ENCODE peak calls at places on chromosome 2, in eight cellular contexts. F is RWPE2; J is psoas muscle; X is activated naive CD8-positive, alpha-beta T cell treated with anti-CD3 and anti-CD28 coated beads, Interleukin-2, amount 50 U/mL, for 24 hours; W is lung; A is heart right ventricle; N is stimulated activated naive CD8-positive, alpha-beta T cell treated with anti-CD3 and anti-CD28 coated beads, Interleukin-15, amount 100 ng/mL, for 72 hours; C is right cardiac atrium. Q is an unnamed sample.
A peak's percentile ranks its signal among the peaks of the same experiment; 100 is the strongest.

GRCh38 chr2:198371902-198372611 is 567.7 kb downstream of the PLCL1 start:
- ATAC-seq in A (no peak), C (no peak), W (no peak), X (peak; percentile 34), F (peak; percentile 30), J (peak; percentile 38), N (peak; percentile 69), Q (no peak)

GRCh38 chr2:112666764-112667122 is 21.0 kb downstream of the SLC20A1 start:
- ATAC-seq in X (peak; percentile 21), N (no peak), J (peak; percentile 24), C (no peak), F (peak; percentile 32), W (no peak), A (no peak), Q (peak; percentile 9)

GRCh38 chr2:8215159-8215863 is 466.5 kb upstream of the ID2 start:
- ATAC-seq in N (no peak), F (no peak), C (no peak), W (no peak), J (no peak), A (no peak), X (peak; percentile 76), Q (no peak)

GRCh38 chr2:144183744-144184143 is 336.2 kb downstream of the ZEB2 start:
- ATAC-seq in F (no peak), C (no peak), N (peak; percentile 100), W (no peak), J (no peak), X (peak; percentile 100), A (no peak), Q (peak; percentile 45)

GRCh38 chr2:219452361-219453317 is 18.0 kb downstream of the SPEG start:
- ATAC-seq in J (peak; percentile 81), X (no peak), C (peak; percentile 56), A (peak; percentile 72), N (no peak), F (peak; percentile 97), W (no peak), Q (peak; percentile 75)

GRCh38 chr2:238527565-238527964 is 100.8 kb downstream of the ASB1 start:
- ATAC-seq in C (no peak), A (no peak), W (no peak), F (peak; percentile 81), N (no peak), X (no peak), J (no peak), Q (peak; percentile 69)

GRCh38 chr2:215361876-215362561 is 50.2 kb downstream of the ATIC start:
- ATAC-seq in N (no peak), F (no peak), J (no peak), A (no peak), X (no peak), C (no peak), W (no peak), Q (no peak)

GRCh38 chr2:96802281-96802595 is 13.8 kb upstream of the CNNM3 start:
- ATAC-seq in A (peak; percentile 9), J (no peak), F (no peak), N (no peak), W (no peak), C (no peak), X (peak; percentile 43), Q (no peak)

GRCh38 chr2:17636989-17637906 is 96.8 kb downstream of the VSNL1 start:
- ATAC-seq in X (no peak), W (no peak), A (peak; percentile 49), N (peak; percentile 10), J (no peak), C (peak; percentile 38), F (no peak), Q (no peak)

GRCh38 chr2:182980115-182980514 is 58.1 kb downstream of the NCKAP1 start:
- ATAC-seq in A (no peak), J (peak; percentile 83), N (no peak), W (no peak), F (peak; percentile 62), C (no peak), X (no peak), Q (no peak)

GRCh38 chr2:105584437-105585010 is 160.2 kb upstream of the NCK2 start:
- ATAC-seq in X (peak; percentile 55), C (no peak), W (no peak), N (peak; percentile 68), F (peak; percentile 68), J (no peak), A (no peak), Q (no peak)

GRCh38 chr2:172693037-172693436 is 42.6 kb upstream of the RAPGEF4 start:
- ATAC-seq in A (peak; percentile 98), J (peak; percentile 75), W (peak; percentile 75), C (peak; percentile 94), N (peak; percentile 92), X (peak; percentile 99), F (peak; percentile 96), Q (peak; percentile 99)

GRCh38 chr2:186746584-186746983 is 52.7 kb downstream of the FAM171B start:
- ATAC-seq in W (no peak), N (no peak), F (no peak), A (no peak), J (no peak), X (no peak), C (no peak), Q (no peak)

GRCh38 chr2:224847431-224847830 is 131.3 kb upstream of the CCDC195 start:
- ATAC-seq in F (no peak), C (no peak), J (no peak), X (no peak), W (no peak), A (no peak), N (no peak), Q (no peak)

GRCh38 chr2:30677861-30678385 is 129.3 kb downstream of the CAPN13 start:
- ATAC-seq in W (no peak), A (peak; percentile 26), C (no peak), J (no peak), F (no peak), N (no peak), X (no peak), Q (no peak)

GRCh38 chr2:194610297-194610696 is 1046.7 kb upstream of the SLC39A10 start:
- ATAC-seq in C (no peak), J (no peak), A (no peak), N (no peak), F (no peak), W (no peak), X (no peak), Q (no peak)

GRCh38 chr2:60717691-60718090 is 38.4 kb upstream of the PAPOLG start:
- ATAC-seq in C (no peak), J (no peak), X (no peak), A (no peak), W (no peak), N (no peak), F (peak; percentile 93), Q (peak; percentile 93)

GRCh38 chr2:134208825-134209224 is 45.0 kb upstream of the MGAT5 start:
- ATAC-seq in F (no peak), X (no peak), N (no peak), C (no peak), J (no peak), A (no peak), W (no peak), Q (no peak)

GRCh38 chr2:151150325-151150724 is 111.3 kb downstream of the RBM43 start:
- ATAC-seq in J (no peak), W (no peak), C (no peak), F (no peak), X (no peak), N (no peak), A (no peak), Q (no peak)

GRCh38 chr2:179440642-179441251 is 176.1 kb upstream of the SESTD1 start:
- ATAC-seq in C (no peak), X (no peak), N (no peak), W (no peak), A (no peak), J (peak; percentile 49), F (no peak), Q (no peak)

GRCh38 chr2:103734911-103735310 is 973.1 kb downstream of the TMEM182 start:
- ATAC-seq in W (no peak), N (no peak), J (no peak), C (no peak), A (no peak), F (no peak), X (no peak), Q (no peak)

GRCh38 chr2:219570924-219571310 is 422 bp downstream of the OBSL1 start:
- ATAC-seq in W (no peak), X (no peak), J (peak; percentile 16), A (no peak), N (peak; percentile 22), F (peak; percentile 5), C (peak; percentile 1), Q (no peak)

GRCh38 chr2:156470975-156471583 is 34.9 kb downstream of the GPD2 start:
- ATAC-seq in C (no peak), N (no peak), F (no peak), X (no peak), A (no peak), W (no peak), J (peak; percentile 45), Q (no peak)

GRCh38 chr2:190860985-190861721 is 19.5 kb upstream of the GLS start:
- ATAC-seq in W (no peak), X (no peak), C (no peak), A (no peak), J (no peak), F (no peak), N (no peak), Q (no peak)

GRCh38 chr2:134943540-134943939 is 24.9 kb downstream of the CCNT2 start:
- ATAC-seq in A (no peak), X (no peak), N (no peak), W (no peak), C (no peak), J (no peak), F (no peak), Q (no peak)

GRCh38 chr2:98468621-98469236 is 24.1 kb downstream of the INPP4A start:
- ATAC-seq in C (no peak), F (no peak), W (no peak), A (no peak), J (no peak), X (peak; percentile 58), N (peak; percentile 78), Q (no peak)

GRCh38 chr2:68594674-68595492 is 48.5 kb upstream of the PROKR1 start:
- ATAC-seq in F (no peak), W (no peak), C (no peak), X (no peak), J (no peak), N (peak; percentile 49), A (no peak), Q (no peak)

GRCh38 chr2:204282081-204282480 is 263.2 kb upstream of the PARD3B start:
- ATAC-seq in C (no peak), X (no peak), N (no peak), A (no peak), W (no peak), F (no peak), J (no peak), Q (no peak)

GRCh38 chr2:170713280-170714155 is 1.6 kb upstream of the SP5 start:
- ATAC-seq in A (peak; percentile 14), C (no peak), W (no peak), J (no peak), X (no peak), F (no peak), N (peak; percentile 29), Q (no peak)

GRCh38 chr2:23375448-23375847 is 9.5 kb upstream of the KLHL29 start:
- ATAC-seq in A (no peak), J (no peak), N (peak; percentile 78), F (peak; percentile 74), C (no peak), X (peak; percentile 40), W (no peak), Q (peak; percentile 68)

GRCh38 chr2:157699806-157700205 is 71.1 kb upstream of the ACVR1C start:
- ATAC-seq in N (no peak), A (no peak), X (no peak), W (no peak), J (no peak), F (no peak), C (no peak), Q (no peak)

GRCh38 chr2:197934262-197934925 is 130.0 kb downstream of the PLCL1 start:
- ATAC-seq in J (no peak), F (no peak), X (no peak), W (no peak), N (no peak), C (no peak), A (no peak), Q (no peak)

GRCh38 chr2:173048901-173049661 is 26.6 kb upstream of the MAP3K20 start:
- ATAC-seq in A (peak; percentile 83), W (peak; percentile 78), N (peak; percentile 97), C (peak; percentile 92), J (peak; percentile 97), F (peak; percentile 95), X (peak; percentile 95), Q (peak; percentile 96)

GRCh38 chr2:226995625-226996041 is 159.8 kb downstream of the RHBDD1 start:
- ATAC-seq in C (peak; percentile 78), W (no peak), A (no peak), N (peak; percentile 97), F (peak; percentile 92), X (peak; percentile 99), J (peak; percentile 61), Q (peak; percentile 36)